ENCODE peak calls at places on chromosomes 7 and 10, in eight cellular contexts. One of them, this sample, is unnamed.

GRCh38 chr7:137925091-137925490 is 76.8 kb downstream of the CREB3L2 start:
- DNase-seq in NCI-H2107: no peak
- DNase-seq in fibroblast of mammary gland: peak
- DNase-seq in stimulated activated CD4-positive, alpha-beta T cell treated with anti-CD3 and anti-CD28 coated beads, Interleukin-4, amount 100 ng/mL, for 1 hour: no peak
- DNase-seq in Right ventricle myocardium inferior: no peak
- DNase-seq in GM18507: no peak
- DNase-seq in glutamatergic neuron: no peak
- DNase-seq in GM04503: no peak
- DNase-seq in this sample: no peak

GRCh38 chr10:33129987-33130386 is 172.0 kb upstream of the ITGB1 start:
- DNase-seq in NCI-H2107: no peak
- DNase-seq in fibroblast of mammary gland: peak
- DNase-seq in stimulated activated CD4-positive, alpha-beta T cell treated with anti-CD3 and anti-CD28 coated beads, Interleukin-4, amount 100 ng/mL, for 1 hour: no peak
- DNase-seq in Right ventricle myocardium inferior: no peak
- DNase-seq in GM18507: no peak
- DNase-seq in glutamatergic neuron: peak
- DNase-seq in GM04503: no peak
- DNase-seq in this sample: no peak

GRCh38 chr10:12381536-12382156 is 32.3 kb downstream of the CAMK1D start:
- DNase-seq in NCI-H2107: no peak
- DNase-seq in fibroblast of mammary gland: no peak
- DNase-seq in stimulated activated CD4-positive, alpha-beta T cell treated with anti-CD3 and anti-CD28 coated beads, Interleukin-4, amount 100 ng/mL, for 1 hour: no peak
- DNase-seq in Right ventricle myocardium inferior: peak
- DNase-seq in GM18507: no peak
- DNase-seq in glutamatergic neuron: no peak
- DNase-seq in GM04503: no peak
- DNase-seq in this sample: no peak

GRCh38 chr10:88652621-88653020 is 11.6 kb upstream of the LIPF start:
- DNase-seq in NCI-H2107: no peak
- DNase-seq in fibroblast of mammary gland: peak
- DNase-seq in stimulated activated CD4-positive, alpha-beta T cell treated with anti-CD3 and anti-CD28 coated beads, Interleukin-4, amount 100 ng/mL, for 1 hour: no peak
- DNase-seq in Right ventricle myocardium inferior: no peak
- DNase-seq in GM18507: no peak
- DNase-seq in glutamatergic neuron: no peak
- DNase-seq in GM04503: no peak
- DNase-seq in this sample: no peak

GRCh38 chr10:29041512-29042150 is 247.2 kb upstream of the LYZL1 start:
- DNase-seq in NCI-H2107: no peak
- DNase-seq in fibroblast of mammary gland: no peak
- DNase-seq in stimulated activated CD4-positive, alpha-beta T cell treated with anti-CD3 and anti-CD28 coated beads, Interleukin-4, amount 100 ng/mL, for 1 hour: no peak
- DNase-seq in Right ventricle myocardium inferior: no peak
- DNase-seq in GM18507: no peak
- DNase-seq in glutamatergic neuron: no peak
- DNase-seq in GM04503: no peak
- DNase-seq in this sample: no peak

GRCh38 chr7:80646088-80646961 is 7.9 kb downstream of the CD36 start:
- DNase-seq in NCI-H2107: no peak
- DNase-seq in fibroblast of mammary gland: no peak
- DNase-seq in stimulated activated CD4-positive, alpha-beta T cell treated with anti-CD3 and anti-CD28 coated beads, Interleukin-4, amount 100 ng/mL, for 1 hour: no peak
- DNase-seq in Right ventricle myocardium inferior: no peak
- DNase-seq in GM18507: no peak
- DNase-seq in glutamatergic neuron: no peak
- DNase-seq in GM04503: no peak
- DNase-seq in this sample: no peak

GRCh38 chr7:158042156-158042880 is 545.3 kb downstream of the PTPRN2 start:
- DNase-seq in NCI-H2107: no peak
- DNase-seq in fibroblast of mammary gland: no peak
- DNase-seq in stimulated activated CD4-positive, alpha-beta T cell treated with anti-CD3 and anti-CD28 coated beads, Interleukin-4, amount 100 ng/mL, for 1 hour: no peak
- DNase-seq in Right ventricle myocardium inferior: no peak
- DNase-seq in GM18507: no peak
- DNase-seq in glutamatergic neuron: no peak
- DNase-seq in GM04503: no peak
- DNase-seq in this sample: no peak

GRCh38 chr7:142885311-142886230 is at the start of gene TRPV6:
- DNase-seq in NCI-H2107: no peak
- DNase-seq in fibroblast of mammary gland: no peak
- DNase-seq in stimulated activated CD4-positive, alpha-beta T cell treated with anti-CD3 and anti-CD28 coated beads, Interleukin-4, amount 100 ng/mL, for 1 hour: no peak
- DNase-seq in Right ventricle myocardium inferior: no peak
- DNase-seq in GM18507: no peak
- DNase-seq in glutamatergic neuron: no peak
- DNase-seq in GM04503: no peak
- DNase-seq in this sample: no peak

GRCh38 chr7:91351374-91351773 is 87.1 kb downstream of the FZD1 start:
- DNase-seq in NCI-H2107: no peak
- DNase-seq in fibroblast of mammary gland: peak
- DNase-seq in stimulated activated CD4-positive, alpha-beta T cell treated with anti-CD3 and anti-CD28 coated beads, Interleukin-4, amount 100 ng/mL, for 1 hour: no peak
- DNase-seq in Right ventricle myocardium inferior: no peak
- DNase-seq in GM18507: no peak
- DNase-seq in glutamatergic neuron: no peak
- DNase-seq in GM04503: no peak
- DNase-seq in this sample: no peak

GRCh38 chr7:92810242-92810611 is 26.1 kb downstream of the CDK6 start:
- DNase-seq in NCI-H2107: no peak
- DNase-seq in fibroblast of mammary gland: no peak
- DNase-seq in stimulated activated CD4-positive, alpha-beta T cell treated with anti-CD3 and anti-CD28 coated beads, Interleukin-4, amount 100 ng/mL, for 1 hour: no peak
- DNase-seq in Right ventricle myocardium inferior: no peak
- DNase-seq in GM18507: no peak
- DNase-seq in glutamatergic neuron: no peak
- DNase-seq in GM04503: no peak
- DNase-seq in this sample: no peak

GRCh38 chr10:102455893-102456471 is 4.6 kb upstream of the C10orf95 start:
- DNase-seq in NCI-H2107: no peak
- DNase-seq in fibroblast of mammary gland: peak
- DNase-seq in stimulated activated CD4-positive, alpha-beta T cell treated with anti-CD3 and anti-CD28 coated beads, Interleukin-4, amount 100 ng/mL, for 1 hour: no peak
- DNase-seq in Right ventricle myocardium inferior: no peak
- DNase-seq in GM18507: no peak
- DNase-seq in glutamatergic neuron: no peak
- DNase-seq in GM04503: no peak
- DNase-seq in this sample: peak

GRCh38 chr10:55065185-55065584 is 264.2 kb upstream of the PCDH15 start:
- DNase-seq in NCI-H2107: no peak
- DNase-seq in fibroblast of mammary gland: no peak
- DNase-seq in stimulated activated CD4-positive, alpha-beta T cell treated with anti-CD3 and anti-CD28 coated beads, Interleukin-4, amount 100 ng/mL, for 1 hour: no peak
- DNase-seq in Right ventricle myocardium inferior: no peak
- DNase-seq in GM18507: no peak
- DNase-seq in glutamatergic neuron: no peak
- DNase-seq in GM04503: no peak
- DNase-seq in this sample: no peak

GRCh38 chr7:922334-923107 is 32.0 kb downstream of the ADAP1 start:
- DNase-seq in NCI-H2107: no peak
- DNase-seq in fibroblast of mammary gland: no peak
- DNase-seq in stimulated activated CD4-positive, alpha-beta T cell treated with anti-CD3 and anti-CD28 coated beads, Interleukin-4, amount 100 ng/mL, for 1 hour: peak
- DNase-seq in Right ventricle myocardium inferior: peak
- DNase-seq in GM18507: no peak
- DNase-seq in glutamatergic neuron: peak
- DNase-seq in GM04503: no peak
- DNase-seq in this sample: no peak

GRCh38 chr7:44276571-44277101 is 48.8 kb downstream of the CAMK2B start:
- DNase-seq in NCI-H2107: no peak
- DNase-seq in fibroblast of mammary gland: no peak
- DNase-seq in stimulated activated CD4-positive, alpha-beta T cell treated with anti-CD3 and anti-CD28 coated beads, Interleukin-4, amount 100 ng/mL, for 1 hour: no peak
- DNase-seq in Right ventricle myocardium inferior: peak
- DNase-seq in GM18507: no peak
- DNase-seq in glutamatergic neuron: peak
- DNase-seq in GM04503: no peak
- DNase-seq in this sample: no peak

GRCh38 chr10:42961776-42962119 is 115.1 kb upstream of the RET start:
- DNase-seq in NCI-H2107: no peak
- DNase-seq in fibroblast of mammary gland: no peak
- DNase-seq in stimulated activated CD4-positive, alpha-beta T cell treated with anti-CD3 and anti-CD28 coated beads, Interleukin-4, amount 100 ng/mL, for 1 hour: no peak
- DNase-seq in Right ventricle myocardium inferior: peak
- DNase-seq in GM18507: no peak
- DNase-seq in glutamatergic neuron: no peak
- DNase-seq in GM04503: no peak
- DNase-seq in this sample: no peak

GRCh38 chr10:72306215-72306760 is 32.6 kb downstream of the DDIT4 start:
- DNase-seq in NCI-H2107: no peak
- DNase-seq in fibroblast of mammary gland: no peak
- DNase-seq in stimulated activated CD4-positive, alpha-beta T cell treated with anti-CD3 and anti-CD28 coated beads, Interleukin-4, amount 100 ng/mL, for 1 hour: no peak
- DNase-seq in Right ventricle myocardium inferior: no peak
- DNase-seq in GM18507: no peak
- DNase-seq in glutamatergic neuron: no peak
- DNase-seq in GM04503: no peak
- DNase-seq in this sample: no peak

GRCh38 chr7:116542618-116543017 is 17.8 kb downstream of the CAV1 start:
- DNase-seq in NCI-H2107: no peak
- DNase-seq in fibroblast of mammary gland: peak
- DNase-seq in stimulated activated CD4-positive, alpha-beta T cell treated with anti-CD3 and anti-CD28 coated beads, Interleukin-4, amount 100 ng/mL, for 1 hour: no peak
- DNase-seq in Right ventricle myocardium inferior: no peak
- DNase-seq in GM18507: no peak
- DNase-seq in glutamatergic neuron: no peak
- DNase-seq in GM04503: no peak
- DNase-seq in this sample: no peak

GRCh38 chr7:105654095-105654686 is 72.9 kb upstream of the EFCAB10 start:
- DNase-seq in NCI-H2107: no peak
- DNase-seq in fibroblast of mammary gland: no peak
- DNase-seq in stimulated activated CD4-positive, alpha-beta T cell treated with anti-CD3 and anti-CD28 coated beads, Interleukin-4, amount 100 ng/mL, for 1 hour: no peak
- DNase-seq in Right ventricle myocardium inferior: no peak
- DNase-seq in GM18507: no peak
- DNase-seq in glutamatergic neuron: no peak
- DNase-seq in GM04503: no peak
- DNase-seq in this sample: no peak

GRCh38 chr10:99395750-99396445 is 34.5 kb downstream of the GOT1 start:
- DNase-seq in NCI-H2107: no peak
- DNase-seq in fibroblast of mammary gland: peak
- DNase-seq in stimulated activated CD4-positive, alpha-beta T cell treated with anti-CD3 and anti-CD28 coated beads, Interleukin-4, amount 100 ng/mL, for 1 hour: no peak
- DNase-seq in Right ventricle myocardium inferior: no peak
- DNase-seq in GM18507: no peak
- DNase-seq in glutamatergic neuron: no peak
- DNase-seq in GM04503: peak
- DNase-seq in this sample: peak

GRCh38 chr10:77070892-77071595 is 566.6 kb downstream of the KCNMA1 start:
- DNase-seq in NCI-H2107: no peak
- DNase-seq in fibroblast of mammary gland: no peak
- DNase-seq in stimulated activated CD4-positive, alpha-beta T cell treated with anti-CD3 and anti-CD28 coated beads, Interleukin-4, amount 100 ng/mL, for 1 hour: no peak
- DNase-seq in Right ventricle myocardium inferior: peak
- DNase-seq in GM18507: no peak
- DNase-seq in glutamatergic neuron: no peak
- DNase-seq in GM04503: no peak
- DNase-seq in this sample: no peak

GRCh38 chr10:95425592-95426465 is 135.0 kb upstream of the PDLIM1 start:
- DNase-seq in NCI-H2107: no peak
- DNase-seq in fibroblast of mammary gland: no peak
- DNase-seq in stimulated activated CD4-positive, alpha-beta T cell treated with anti-CD3 and anti-CD28 coated beads, Interleukin-4, amount 100 ng/mL, for 1 hour: no peak
- DNase-seq in Right ventricle myocardium inferior: no peak
- DNase-seq in GM18507: no peak
- DNase-seq in glutamatergic neuron: no peak
- DNase-seq in GM04503: no peak
- DNase-seq in this sample: no peak

GRCh38 chr7:108108131-108108530 is 22.0 kb downstream of the LAMB4 start:
- DNase-seq in NCI-H2107: no peak
- DNase-seq in fibroblast of mammary gland: no peak
- DNase-seq in stimulated activated CD4-positive, alpha-beta T cell treated with anti-CD3 and anti-CD28 coated beads, Interleukin-4, amount 100 ng/mL, for 1 hour: no peak
- DNase-seq in Right ventricle myocardium inferior: no peak
- DNase-seq in GM18507: no peak
- DNase-seq in glutamatergic neuron: no peak
- DNase-seq in GM04503: no peak
- DNase-seq in this sample: no peak

GRCh38 chr7:151017953-151018420 is 6.3 kb downstream of the ATG9B start:
- DNase-seq in NCI-H2107: no peak
- DNase-seq in fibroblast of mammary gland: peak
- DNase-seq in stimulated activated CD4-positive, alpha-beta T cell treated with anti-CD3 and anti-CD28 coated beads, Interleukin-4, amount 100 ng/mL, for 1 hour: peak
- DNase-seq in Right ventricle myocardium inferior: peak
- DNase-seq in GM18507: peak
- DNase-seq in glutamatergic neuron: peak
- DNase-seq in GM04503: no peak
- DNase-seq in this sample: no peak

GRCh38 chr7:27176962-27177794 is 3.1 kb upstream of the HOXA10 start:
- DNase-seq in NCI-H2107: no peak
- DNase-seq in fibroblast of mammary gland: no peak
- DNase-seq in stimulated activated CD4-positive, alpha-beta T cell treated with anti-CD3 and anti-CD28 coated beads, Interleukin-4, amount 100 ng/mL, for 1 hour: no peak
- DNase-seq in Right ventricle myocardium inferior: peak
- DNase-seq in GM18507: no peak
- DNase-seq in glutamatergic neuron: peak
- DNase-seq in GM04503: no peak
- DNase-seq in this sample: peak

GRCh38 chr10:71429929-71430328 is 33.2 kb downstream of the CDH23 start:
- DNase-seq in NCI-H2107: no peak
- DNase-seq in fibroblast of mammary gland: no peak
- DNase-seq in stimulated activated CD4-positive, alpha-beta T cell treated with anti-CD3 and anti-CD28 coated beads, Interleukin-4, amount 100 ng/mL, for 1 hour: no peak
- DNase-seq in Right ventricle myocardium inferior: no peak
- DNase-seq in GM18507: no peak
- DNase-seq in glutamatergic neuron: no peak
- DNase-seq in GM04503: no peak
- DNase-seq in this sample: no peak

GRCh38 chr7:157397751-157398691 is 61.2 kb downstream of the DNAJB6 start:
- DNase-seq in NCI-H2107: peak
- DNase-seq in fibroblast of mammary gland: peak
- DNase-seq in stimulated activated CD4-positive, alpha-beta T cell treated with anti-CD3 and anti-CD28 coated beads, Interleukin-4, amount 100 ng/mL, for 1 hour: no peak
- DNase-seq in Right ventricle myocardium inferior: no peak
- DNase-seq in GM18507: no peak
- DNase-seq in glutamatergic neuron: peak
- DNase-seq in GM04503: peak
- DNase-seq in this sample: peak

This sample was measured in GM04504.